ENCODE peak calls at places on chromosome 10, in five cellular contexts. B is hypothalamus, O is activated gamma-delta T cell treated with Interleukin-2 at 50 U/mL for 16 hours, L is mucosa of gallbladder, Y is cardiac muscle cell. R is an unnamed sample.

GRCh38 chr10:95818010-95818409 is 62.0 kb downstream of the ENTPD1 start:
- DNase-seq in O (no peak), Y (no peak), L (no peak), B (no peak), R (no peak)

GRCh38 chr10:44848211-44848610 is 62.9 kb upstream of the TMEM72 start:
- DNase-seq in L (no peak), B (no peak), Y (no peak), O (no peak), R (no peak)

GRCh38 chr10:101492205-101492604 is 95.9 kb downstream of the POLL start:
- DNase-seq in L (no peak), O (no peak), B (no peak), Y (no peak), R (no peak)

GRCh38 chr10:6203331-6204062 is 765 bp downstream of the PFKFB3 start:
- DNase-seq in Y (peak), L (peak), B (peak), O (peak), R (peak)

GRCh38 chr10:34364253-34365037 is 450.7 kb downstream of the PARD3 start:
- DNase-seq in Y (no peak), O (no peak), B (no peak), L (no peak), R (no peak)

GRCh38 chr10:74072503-74072902 is 74.6 kb downstream of the VCL start:
- DNase-seq in O (no peak), Y (no peak), L (no peak), B (no peak), R (no peak)

GRCh38 chr10:108970016-108970415 is 953.3 kb downstream of the XPNPEP1 start:
- DNase-seq in Y (peak), B (no peak), L (peak), O (no peak), R (peak)

GRCh38 chr10:69123306-69123746 is 652 bp upstream of the VPS26A start:
- DNase-seq in Y (peak), B (no peak), L (no peak), O (no peak), R (peak)

GRCh38 chr10:45075821-45076220 is 75.1 kb downstream of the ZNF22 start:
- DNase-seq in O (no peak), Y (no peak), B (no peak), L (no peak), R (no peak)

GRCh38 chr10:22821501-22821900 is 106.4 kb upstream of the ARMC3 start:
- DNase-seq in L (no peak), Y (no peak), B (no peak), O (no peak), R (no peak)

GRCh38 chr10:114626841-114627240 is 31.2 kb downstream of the ABLIM1 start:
- DNase-seq in O (no peak), Y (no peak), B (no peak), L (no peak), R (no peak)

GRCh38 chr10:78914502-78915330 is 154.1 kb upstream of the ZMIZ1 start:
- DNase-seq in L (peak), Y (no peak), B (peak), O (no peak), R (no peak)

R was measured in HEK293T.